ENCODE peak calls at places on chromosomes 11 and 22, in ten cellular contexts. O is stomach, R is transverse colon, L is sigmoid colon, Y is vagina, K is GM12878, F is HepG2, V is SK-N-SH, U is prostate gland, E is K562. W is an unnamed sample. For H3K4me1, the result is how much of the 10 kb centered on the place peaks cover.

GRCh38 chr11:116984186-116984585 is 114.0 kb downstream of the SIK3 start:
- DNase-seq in O (no peak), Y (no peak), V (no peak), L (no peak), U (no peak), R (no peak), E (no peak), F (peak), K (no peak), W (no peak)

GRCh38 chr11:92397356-92397755 is 172.7 kb downstream of the FAT3 start:
- DNase-seq in Y (no peak), V (no peak), O (no peak), E (no peak), U (no peak), K (no peak), L (no peak), R (no peak), F (no peak), W (no peak)

GRCh38 chr22:49619301-49619700 is 208.4 kb downstream of the BRD1 start:
- DNase-seq in Y (no peak), E (no peak), R (no peak), K (no peak), L (no peak), O (no peak), F (no peak), V (no peak), U (no peak), W (no peak)

GRCh38 chr11:77100166-77101042 is 2.2 kb upstream of the OMP start:
- DNase-seq in R (no peak), L (peak), Y (no peak), U (no peak), F (no peak), E (no peak), K (no peak), O (no peak), V (no peak), W (no peak)

GRCh38 chr11:110867951-110868350 is 155.7 kb upstream of the ARHGAP20 start:
- DNase-seq in L (no peak), E (no peak), O (no peak), R (no peak), V (no peak), U (no peak), F (no peak), Y (no peak), K (no peak), W (no peak)

GRCh38 chr11:95531116-95531515 is 258.5 kb downstream of the FAM76B start:
- DNase-seq in K (no peak), E (no peak), F (no peak), O (no peak), V (no peak), Y (no peak), U (no peak), L (no peak), R (no peak), W (no peak)

GRCh38 chr11:124863137-124863825 is 2.0 kb upstream of the ROBO3 start:
- DNase-seq in O (peak), L (peak), Y (no peak), E (no peak), K (no peak), V (peak), R (no peak), F (peak), U (no peak), W (no peak)

GRCh38 chr22:48939441-48940265 is 888.0 kb downstream of the BRD1 start:
- DNase-seq in U (no peak), Y (peak), E (no peak), L (peak), O (peak), V (no peak), F (no peak), R (peak), K (no peak), W (no peak)

GRCh38 chr11:66133216-66133775 is 63.2 kb downstream of the PACS1 start:
- DNase-seq in E (no peak), U (no peak), L (no peak), R (no peak), K (no peak), Y (no peak), V (peak), F (no peak), O (no peak), W (no peak)

GRCh38 chr11:75428301-75428724 is 4.7 kb downstream of the KLHL35 start:
- DNase-seq in F (peak), R (peak), U (peak), L (peak), V (peak), K (no peak), Y (no peak), E (no peak), O (peak), W (peak)

GRCh38 chr22:30196141-30196866 is 50.3 kb downstream of the LIF start:
- DNase-seq in K (peak), R (peak), Y (peak), O (peak), F (peak), L (peak), E (peak), V (no peak), U (peak), W (peak)

DNA sequence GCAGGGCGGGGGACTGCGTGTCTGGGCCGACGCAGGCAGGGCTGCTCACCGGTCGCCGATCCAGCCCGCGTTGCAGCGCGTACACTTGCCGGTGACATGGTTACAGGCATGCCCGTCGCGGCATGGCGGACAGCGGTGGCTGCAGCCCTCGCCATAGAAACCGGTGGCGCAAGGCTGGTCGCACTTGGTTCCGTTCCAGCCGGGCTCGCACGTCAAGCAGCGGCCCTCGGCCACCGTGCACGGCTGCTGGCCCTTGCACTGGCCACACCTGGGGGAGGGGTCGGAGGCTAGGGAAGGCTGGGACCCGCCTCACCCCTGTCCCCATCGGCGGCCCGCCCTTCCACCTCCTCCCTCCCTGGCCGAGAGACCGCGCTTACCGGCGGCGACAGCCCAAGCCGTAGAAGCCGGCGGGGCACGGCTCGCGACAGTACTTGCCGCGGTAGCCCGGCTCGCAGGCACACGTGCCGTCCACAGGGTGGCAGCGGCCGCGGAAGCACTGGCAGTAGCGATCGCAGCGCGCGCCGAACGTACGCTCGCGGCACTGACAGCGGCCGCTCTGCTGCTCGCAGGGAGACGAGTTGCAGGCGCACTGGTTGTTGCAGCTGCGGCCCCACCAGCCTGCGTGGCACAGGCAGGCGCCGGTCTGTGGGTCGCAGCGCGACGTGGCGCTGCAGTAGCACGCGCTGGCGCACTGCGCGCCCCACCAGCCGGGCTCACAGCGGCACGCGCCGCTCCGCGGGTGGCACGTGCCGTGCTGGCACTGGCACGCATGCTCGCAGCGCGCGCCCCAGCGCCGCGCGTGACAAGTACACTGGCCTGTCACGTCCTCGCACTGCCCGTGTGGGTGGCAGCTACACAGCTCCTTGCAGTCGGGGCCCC is 6.7 kb downstream of the SCARF2 start:
- DNase-seq in V (peak), L (peak), E (no peak), K (no peak), R (peak), O (peak), U (peak), F (no peak), Y (no peak), W (no peak)
- TF ChIP-seq POLR2AphosphoS5 in V (no peak), L (no peak), E (no peak), K (no peak), R (no peak), O (no peak), U (no peak), F (no peak), Y (no peak), W (no peak)

GRCh38 chr22:39177791-39178190 is 25.3 kb upstream of the CBX7 start:
- DNase-seq in O (no peak), K (no peak), L (no peak), V (no peak), F (no peak), U (no peak), E (no peak), Y (no peak), R (no peak), W (no peak)

GRCh38 chr22:39176067-39176621 is 23.7 kb upstream of the CBX7 start:
- DNase-seq in U (peak), Y (no peak), O (peak), K (no peak), R (peak), F (peak), L (peak), E (no peak), V (no peak), W (peak)

GRCh38 chr22:39176673-39177455 is 24.4 kb upstream of the CBX7 start:
- DNase-seq in E (no peak), F (no peak), U (no peak), L (no peak), K (no peak), V (no peak), O (no peak), Y (no peak), R (no peak), W (no peak)

GRCh38 chr22:39178206-39179111 is 26.0 kb upstream of the CBX7 start:
- DNase-seq in U (no peak), F (no peak), K (no peak), E (no peak), Y (no peak), R (no peak), O (no peak), V (no peak), L (no peak), W (peak)

GRCh38 chr22:39177456-39177775 is 24.9 kb upstream of the CBX7 start:
- DNase-seq in O (no peak), R (no peak), V (no peak), U (no peak), K (no peak), E (no peak), L (no peak), Y (no peak), F (no peak), W (no peak)
- H3K4me1 ChIP-seq in O (under half), R (under half), V (under half), U (under half), K (under half), E (under half), L (under half), Y (half or more), F (half or more), W (under half)

DNA sequence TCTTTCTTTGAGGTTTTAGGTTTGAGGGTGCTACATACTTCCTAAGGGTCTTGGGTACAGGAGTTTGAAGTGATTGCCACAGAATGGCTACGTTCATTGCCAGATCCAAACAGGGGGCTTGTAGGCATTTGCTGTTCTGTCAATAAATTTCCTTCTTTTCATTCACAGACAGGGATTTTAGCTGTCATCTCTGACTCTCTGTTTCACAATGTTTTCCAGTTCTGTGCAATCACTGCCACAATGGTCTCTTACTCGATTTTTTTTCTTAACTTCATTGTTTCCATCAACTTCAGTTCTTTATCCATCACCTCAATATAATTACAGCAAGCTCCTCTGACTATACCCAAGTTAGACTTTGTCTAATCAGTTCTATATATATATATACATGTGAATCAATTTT is 6.2 kb upstream of the HBD start:
- DNase-seq in F (no peak), R (no peak), K (no peak), U (no peak), Y (no peak), V (no peak), O (no peak), E (no peak), L (no peak), W (no peak)
- TF ChIP-seq POLR2AphosphoS5 in F (no peak), R (no peak), K (no peak), U (no peak), Y (no peak), V (no peak), O (no peak), E (no peak), L (no peak), W (no peak)

DNA sequence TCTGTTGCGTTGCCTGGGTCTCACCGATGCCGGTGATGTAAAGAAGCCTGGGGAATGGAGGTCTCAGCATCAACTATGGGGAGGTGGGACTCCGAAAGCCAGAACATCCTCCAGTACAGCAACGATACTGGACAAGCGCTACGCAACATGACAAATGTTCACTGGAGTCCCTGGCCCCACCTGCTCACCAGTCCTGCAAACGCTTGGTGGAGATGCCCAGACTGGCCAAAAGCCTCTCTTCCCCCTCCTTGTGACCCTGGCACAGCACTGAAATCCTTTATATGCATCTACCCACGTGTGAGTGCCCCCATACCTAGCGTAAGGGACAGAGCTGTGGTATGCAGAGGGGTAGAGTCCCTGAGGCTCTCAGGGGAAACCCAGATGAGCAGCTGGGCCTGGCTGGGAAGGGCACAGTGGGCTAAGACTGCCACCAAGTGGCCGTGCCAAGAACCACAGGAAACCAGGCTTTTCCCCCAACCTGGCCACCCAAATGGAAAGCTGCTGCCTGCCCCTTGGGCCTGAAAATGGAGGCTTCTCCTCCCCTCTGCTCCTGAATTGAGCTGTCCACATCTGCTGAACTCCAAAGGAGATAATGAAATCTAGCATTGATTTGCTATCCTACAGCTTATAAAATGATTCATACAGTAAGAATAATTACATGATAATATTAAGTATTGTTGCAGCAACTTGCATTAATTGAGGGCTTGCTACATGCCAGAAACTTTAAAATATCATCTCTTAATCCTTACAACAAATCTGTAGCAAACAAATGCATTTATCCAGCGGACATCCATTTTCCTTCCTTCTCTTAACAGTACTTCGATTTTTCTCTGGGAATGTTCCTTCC is 24.8 kb upstream of the TTC12 start:
- DNase-seq in L (peak), E (peak), U (peak), O (peak), V (peak), Y (peak), F (peak), K (peak), R (peak), W (no peak)
- H3K4me1 ChIP-seq in L (under half), E (under half), U (under half), O (under half), V (under half), Y (under half), F (under half), K (under half), R (under half), W (under half)

GRCh38 chr11:69513663-69514062 is 32.2 kb downstream of the LINC01488 start:
- DNase-seq in L (peak), K (no peak), Y (no peak), R (no peak), F (no peak), U (no peak), E (no peak), O (no peak), V (no peak), W (no peak)
- TF ChIP-seq POLR2AphosphoS5 in L (no peak), K (no peak), Y (no peak), R (no peak), F (no peak), U (no peak), E (no peak), O (no peak), V (no peak), W (no peak)

GRCh38 chr11:133408936-133409335 is 123.4 kb downstream of the OPCML start:
- DNase-seq in V (no peak), Y (no peak), R (no peak), O (no peak), K (no peak), F (no peak), U (no peak), E (no peak), L (no peak), W (no peak)
- H3K4me1 ChIP-seq in V (under half), Y (under half), R (under half), O (under half), K (under half), F (under half), U (under half), E (under half), L (under half), W (under half)

GRCh38 chr22:36316419-36316818 is 63.5 kb downstream of the APOL1 start:
- DNase-seq in K (no peak), F (no peak), R (no peak), E (no peak), O (no peak), L (no peak), V (no peak), Y (no peak), U (no peak), W (no peak)

GRCh38 chr22:36315325-36315724 is 62.4 kb downstream of the APOL1 start:
- DNase-seq in K (no peak), V (no peak), Y (no peak), L (no peak), U (no peak), R (no peak), F (no peak), E (no peak), O (no peak), W (no peak)

GRCh38 chr22:36319595-36320497 is 66.9 kb downstream of the APOL1 start:
- DNase-seq in V (no peak), F (no peak), Y (no peak), L (no peak), R (no peak), U (no peak), K (no peak), E (no peak), O (no peak), W (no peak)

GRCh38 chr22:36318442-36318841 is 65.5 kb downstream of the APOL1 start:
- DNase-seq in K (no peak), Y (no peak), O (no peak), L (no peak), F (no peak), V (no peak), R (no peak), E (no peak), U (no peak), W (no peak)

GRCh38 chr22:36317658-36318271 is 64.8 kb downstream of the APOL1 start:
- DNase-seq in O (no peak), Y (no peak), F (no peak), K (no peak), R (no peak), E (no peak), U (peak), V (no peak), L (no peak), W (no peak)
- TF ChIP-seq POLR2AphosphoS5 in O (no peak), Y (no peak), F (no peak), K (no peak), R (no peak), E (no peak), U (peak), V (no peak), L (peak), W (no peak)